ENCODE peak calls at places on chromosomes 5 and 9, in six cellular contexts. D, U, Z, L, A and I are unnamed samples.

GRCh38 chr5:138226917-138227316 is 13.8 kb upstream of the CDC23 start:
- DNase-seq in Z (no peak), L (no peak), D (no peak), U (no peak), A (no peak), I (no peak)

GRCh38 chr5:93305984-93306383 is 275.0 kb downstream of the NR2F1-AS1 start:
- DNase-seq in U (no peak), Z (no peak), D (peak), A (peak), L (no peak), I (no peak)

GRCh38 chr5:154755361-154756202 is at the start of gene LARP1:
- DNase-seq in D (peak), U (no peak), L (peak), A (peak), Z (no peak), I (no peak)

GRCh38 chr5:38595149-38595725 is 38.8 kb upstream of the LIFR start:
- DNase-seq in D (no peak), L (no peak), A (peak), Z (peak), U (peak), I (peak)

GRCh38 chr9:133428579-133429215 is 6.5 kb downstream of the ADAMTS13 start:
- DNase-seq in D (peak), A (peak), L (no peak), U (no peak), Z (no peak), I (no peak)

GRCh38 chr5:67921004-67921601 is 294.5 kb upstream of the PIK3R1 start:
- DNase-seq in A (no peak), D (no peak), L (peak), Z (peak), U (peak), I (no peak)

GRCh38 chr5:6598351-6598900 is 34.4 kb downstream of the NSUN2 start:
- DNase-seq in D (no peak), Z (no peak), U (no peak), A (no peak), L (no peak), I (peak)

GRCh38 chr5:76546497-76547102 is 76.6 kb downstream of the F2RL2 start:
- DNase-seq in Z (no peak), D (no peak), U (no peak), L (no peak), A (no peak), I (no peak)

GRCh38 chr9:22976454-22976853 is 529.8 kb downstream of the DMRTA1 start:
- DNase-seq in Z (peak), A (peak), L (no peak), D (no peak), U (no peak), I (peak)

GRCh38 chr5:7754997-7755596 is 95.8 kb downstream of the CFAP90 start:
- DNase-seq in Z (peak), L (peak), D (peak), A (peak), U (peak), I (peak)

GRCh38 chr5:150734579-150735384 is 24.0 kb downstream of the DCTN4 start:
- DNase-seq in D (no peak), Z (no peak), U (no peak), A (no peak), L (no peak), I (no peak)

GRCh38 chr9:34185778-34186551 is 7.1 kb downstream of the UBAP1 start:
- DNase-seq in L (peak), Z (peak), D (no peak), U (peak), A (peak), I (peak)

GRCh38 chr9:81237565-81238231 is 451.6 kb downstream of the TLE1 start:
- DNase-seq in A (no peak), U (no peak), D (peak), Z (no peak), L (no peak), I (no peak)

GRCh38 chr5:157069949-157070348 is 11.0 kb upstream of the HAVCR1 start:
- DNase-seq in L (no peak), D (no peak), U (no peak), Z (no peak), A (no peak), I (no peak)

GRCh38 chr9:92716557-92716956 is 46.6 kb upstream of the IPPK start:
- DNase-seq in D (peak), Z (peak), U (peak), L (peak), A (peak), I (peak)

GRCh38 chr5:169521366-169521983 is 62.1 kb upstream of the SPDL1 start:
- DNase-seq in L (no peak), U (no peak), D (no peak), A (no peak), Z (peak), I (peak)

GRCh38 chr5:123429993-123430392 is 6.8 kb upstream of the CEP120 start:
- DNase-seq in A (peak), U (peak), L (no peak), D (no peak), Z (peak), I (peak)

GRCh38 chr5:133906303-133906702 is 62.1 kb downstream of the C5orf15 start:
- DNase-seq in A (no peak), Z (no peak), L (no peak), U (no peak), D (peak), I (no peak)

GRCh38 chr9:70340572-70340971 is 73.9 kb downstream of the KLF9 start:
- DNase-seq in U (no peak), L (no peak), Z (peak), A (peak), D (no peak), I (peak)

GRCh38 chr9:35511453-35511852 is 21.5 kb downstream of the RUSC2 start:
- DNase-seq in A (no peak), Z (no peak), U (no peak), L (no peak), D (no peak), I (no peak)

GRCh38 chr5:139949710-139950109 is 93.4 kb downstream of the NRG2 start:
- DNase-seq in L (no peak), Z (no peak), D (no peak), A (no peak), U (no peak), I (no peak)

GRCh38 chr9:6367128-6367741 is 39.1 kb downstream of the TPD52L3 start:
- DNase-seq in D (no peak), A (no peak), U (no peak), Z (no peak), L (no peak), I (no peak)

GRCh38 chr5:68883441-68883840 is 210.4 kb upstream of the SLC30A5 start:
- DNase-seq in U (no peak), L (no peak), D (no peak), A (no peak), Z (no peak), I (no peak)

DNA sequence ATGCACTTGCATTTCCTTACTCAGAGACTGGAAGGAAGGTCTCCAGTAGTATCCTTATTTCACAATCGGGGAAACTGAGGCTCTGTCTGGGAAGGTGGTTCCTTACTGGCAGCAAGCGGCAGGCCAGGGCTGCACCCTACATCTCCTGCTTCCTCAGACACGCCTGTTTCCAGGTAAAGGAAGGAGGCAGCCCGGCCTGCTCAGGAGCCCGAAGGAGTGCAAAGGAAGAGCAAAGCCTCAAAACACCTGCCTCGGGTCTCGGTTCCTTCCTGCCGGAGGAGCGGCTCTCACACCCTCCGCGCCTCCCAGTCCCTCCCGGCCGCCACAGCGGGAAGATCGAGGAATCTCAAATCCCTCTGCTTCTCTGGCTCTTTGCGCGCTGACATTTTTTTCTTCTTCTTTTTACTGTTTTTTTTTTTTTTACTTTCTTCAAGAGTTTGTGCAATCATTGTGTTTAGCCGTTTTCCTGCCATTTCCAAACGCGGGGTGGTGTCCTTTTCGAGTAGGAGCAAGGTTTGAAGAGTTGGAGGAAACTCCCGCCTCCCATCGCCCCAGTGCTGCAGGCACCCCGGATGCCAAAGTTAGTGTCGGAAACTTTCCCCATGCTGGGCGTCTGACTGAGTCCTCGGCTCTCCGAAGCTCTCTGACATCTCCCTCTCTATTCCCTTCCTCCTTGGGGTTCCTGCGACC is 1.0 kb downstream of the GGTA1 start:
- DNase-seq in L (peak), U (no peak), A (peak), D (no peak), Z (peak), I (peak)
- H3K4me3 ChIP-seq in L (peak), U (no peak), A (peak), D (peak), Z (no peak), I (no peak)

GRCh38 chr9:114504341-114505186 is 709 bp downstream of the WHRN start:
- DNase-seq in D (peak), L (peak), Z (peak), U (peak), A (peak), I (peak)
- TF ChIP-seq CTCF in D (peak), L (peak), Z (peak), U (peak), A (peak), I (no peak)

GRCh38 chr9:90801175-90801506 is 478 bp upstream of the SYK start:
- DNase-seq in D (no peak), Z (no peak), A (no peak), L (no peak), U (no peak), I (no peak)

GRCh38 chr9:90803860-90804593 is 2.4 kb downstream of the SYK start:
- DNase-seq in L (no peak), U (no peak), D (no peak), A (no peak), Z (no peak), I (no peak)

GRCh38 chr9:90805006-90805993 is 3.7 kb downstream of the SYK start:
- DNase-seq in A (no peak), L (no peak), D (peak), U (no peak), Z (no peak), I (no peak)

GRCh38 chr9:90801507-90802289 is at the start of gene SYK:
- DNase-seq in U (no peak), D (no peak), A (peak), Z (no peak), L (peak), I (no peak)

DNA sequence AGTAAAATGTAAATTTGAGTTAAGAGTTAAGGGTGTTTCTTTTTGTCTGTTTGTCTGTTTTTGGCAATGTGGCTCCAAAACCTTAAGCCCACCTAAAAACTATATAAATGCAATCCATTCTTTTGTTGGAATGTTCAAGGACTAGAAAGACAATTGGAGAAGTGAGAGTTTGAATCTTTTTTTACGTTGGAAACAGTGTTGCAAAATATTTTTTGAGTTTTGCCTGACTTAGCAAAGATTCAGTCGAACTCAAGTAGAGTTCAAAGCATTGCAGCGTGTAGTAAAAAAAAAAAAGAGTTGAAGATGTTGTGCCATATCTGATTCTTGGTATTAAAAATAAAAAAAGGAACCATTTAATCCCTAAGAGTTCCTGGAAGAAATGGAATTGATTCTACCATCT is 915 bp downstream of the SYK start:
- DNase-seq in L (no peak), U (no peak), Z (no peak), D (no peak), A (no peak), I (no peak)
- H3K4me3 ChIP-seq in L (no peak), U (no peak), Z (no peak), D (no peak), A (peak), I (no peak)

GRCh38 chr9:78781681-78782080 is 484.8 kb downstream of the PSAT1 start:
- DNase-seq in D (peak), L (no peak), A (peak), Z (no peak), U (peak), I (no peak)
- TF ChIP-seq CTCF in D (peak), L (no peak), A (peak), Z (no peak), U (no peak), I (no peak)

GRCh38 chr9:87500491-87500890 is 2.8 kb downstream of the DAPK1 start:
- DNase-seq in D (no peak), A (no peak), Z (no peak), L (no peak), U (no peak), I (peak)
- H3K4me3 ChIP-seq in D (no peak), A (no peak), Z (no peak), L (no peak), U (no peak), I (no peak)